ENCODE peak calls at places on chromosome 6, in six cellular contexts. H, E, J, N, F and G are unnamed samples. For H3K4me1, the result is how much of the 10 kb centered on the place peaks cover.

GRCh38 chr6:127119361-127120108 is 1.1 kb downstream of the RSPO3 start:
- DNase-seq in N (peak), F (no peak), H (peak), J (peak), E (peak), G (peak)

GRCh38 chr6:139625998-139626975 is 251.8 kb upstream of the CITED2 start:
- DNase-seq in H (no peak), E (no peak), N (peak), F (no peak), J (no peak), G (no peak)

GRCh38 chr6:137806914-137807682 is 60.0 kb upstream of the TNFAIP3 start:
- DNase-seq in J (no peak), F (no peak), H (no peak), N (no peak), E (no peak), G (no peak)

GRCh38 chr6:12886961-12887775 is 170.6 kb downstream of the PHACTR1 start:
- DNase-seq in H (no peak), N (no peak), F (no peak), E (no peak), J (no peak), G (no peak)

GRCh38 chr6:8983202-8983688 is 547.9 kb upstream of the SLC35B3 start:
- DNase-seq in N (peak), H (peak), F (peak), J (peak), E (peak), G (peak)

GRCh38 chr6:126087456-126087855 is 101.1 kb downstream of the TRMT11 start:
- DNase-seq in F (no peak), E (no peak), N (no peak), J (no peak), H (no peak), G (no peak)

GRCh38 chr6:4568138-4568537 is 208.1 kb upstream of the CDYL start:
- DNase-seq in H (no peak), E (no peak), N (no peak), F (no peak), J (no peak), G (no peak)

GRCh38 chr6:170453586-170454511 is 99.3 kb downstream of the PSMB1 start:
- DNase-seq in E (no peak), F (no peak), N (no peak), H (peak), J (no peak), G (no peak)

GRCh38 chr6:45256697-45257695 is 71.1 kb upstream of the RUNX2 start:
- DNase-seq in H (no peak), E (no peak), J (no peak), F (no peak), N (no peak), G (no peak)

GRCh38 chr6:149233056-149233715 is 84.3 kb upstream of the TAB2 start:
- DNase-seq in N (peak), J (no peak), H (no peak), F (no peak), E (no peak), G (no peak)

GRCh38 chr6:130223508-130223907 is 757 bp upstream of the SAMD3 start:
- DNase-seq in E (no peak), F (no peak), H (peak), J (no peak), N (no peak), G (peak)

GRCh38 chr6:147207351-147207750 is 3.1 kb downstream of the STXBP5 start:
- DNase-seq in E (no peak), H (no peak), F (no peak), N (peak), J (no peak), G (no peak)

DNA sequence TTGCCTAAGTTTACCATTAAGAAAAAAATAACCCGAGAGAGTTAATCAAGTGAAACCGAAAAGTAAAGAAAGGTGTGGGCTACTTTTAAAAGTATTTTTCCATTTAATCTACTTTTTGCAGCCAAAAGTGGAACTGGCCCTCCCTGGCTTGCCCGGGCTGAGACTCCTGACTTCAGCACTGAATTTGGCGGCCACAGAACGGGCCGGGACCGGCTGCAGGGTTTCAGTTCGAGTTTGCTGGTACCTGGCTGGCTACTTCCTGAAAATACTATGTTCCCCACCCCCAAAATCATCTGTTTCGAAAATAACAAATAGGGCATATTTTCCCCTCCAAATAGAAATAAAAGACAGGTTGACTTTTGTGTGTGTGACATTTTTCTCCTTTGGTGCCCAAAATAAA is 173.4 kb upstream of the EXOC2 start:
- DNase-seq in E (no peak), N (no peak), H (no peak), F (no peak), J (no peak), G (no peak)
- H3K4me1 ChIP-seq in E (under half), N (under half), H (under half), F (under half), J (under half), G (under half)

GRCh38 chr6:16324184-16324583 is 85.8 kb downstream of the GMPR start:
- DNase-seq in E (no peak), J (no peak), N (no peak), H (no peak), F (no peak), G (no peak)
- H3K4me1 ChIP-seq in E (under half), J (under half), N (under half), H (under half), F (under half), G (under half)

GRCh38 chr6:180295-180694 is 112.0 kb upstream of the DUSP22 start:
- DNase-seq in H (no peak), F (no peak), J (no peak), E (no peak), N (no peak), G (no peak)
- H3K4me1 ChIP-seq in H (under half), F (under half), J (under half), E (under half), N (under half), G (under half)

GRCh38 chr6:37565267-37566208 is 65.8 kb upstream of the CCDC167 start:
- DNase-seq in N (no peak), E (no peak), J (no peak), H (no peak), F (no peak), G (no peak)
- H3K4me1 ChIP-seq in N (under half), E (under half), J (under half), H (under half), F (under half), G (under half)

GRCh38 chr6:142942805-142943227 is 2.2 kb downstream of the HIVEP2 start:
- DNase-seq in F (no peak), E (no peak), H (no peak), N (peak), J (no peak), G (no peak)
- H3K4me1 ChIP-seq in F (under half), E (under half), H (half or more), N (under half), J (under half), G (under half)

GRCh38 chr6:31558318-31558625 is 10.9 kb downstream of the NFKBIL1 start:
- DNase-seq in N (no peak), J (no peak), H (no peak), E (no peak), F (no peak), G (no peak)

GRCh38 chr6:31559606-31559957 is 12.2 kb downstream of the NFKBIL1 start:
- DNase-seq in J (no peak), F (no peak), E (no peak), N (no peak), H (no peak), G (no peak)

GRCh38 chr6:31557443-31558317 is 10.3 kb downstream of the NFKBIL1 start:
- DNase-seq in J (no peak), N (no peak), E (no peak), F (no peak), H (peak), G (no peak)

GRCh38 chr6:31558631-31559500 is 11.5 kb downstream of the NFKBIL1 start:
- DNase-seq in E (no peak), J (no peak), F (peak), H (peak), N (no peak), G (no peak)

DNA sequence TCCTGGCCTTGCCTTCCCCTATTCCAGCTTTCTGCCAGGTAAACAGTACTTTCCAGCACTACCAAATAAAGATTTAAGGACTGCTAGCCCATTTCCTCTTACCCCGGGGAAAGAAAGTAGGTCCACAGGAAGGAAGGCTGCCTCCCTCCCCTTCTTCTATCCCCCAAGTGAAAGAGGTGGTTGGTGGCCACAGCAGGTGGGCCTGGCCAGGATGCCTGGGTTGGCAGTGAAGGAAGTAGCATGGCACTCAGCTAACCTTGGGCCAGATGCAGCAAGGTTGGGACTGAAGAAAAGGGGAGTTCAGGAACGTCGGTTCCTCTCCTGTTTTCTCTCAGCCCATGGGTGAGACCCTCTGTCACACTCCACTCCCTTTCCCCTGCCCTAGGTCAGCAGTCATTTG is 8.9 kb downstream of the NFKBIL1 start:
- DNase-seq in J (no peak), F (no peak), E (no peak), H (no peak), N (no peak), G (no peak)
- H3K4me1 ChIP-seq in J (under half), F (under half), E (under half), H (half or more), N (under half), G (under half)

GRCh38 chr6:21134401-21134800 is 459.1 kb upstream of the SOX4 start:
- DNase-seq in N (no peak), E (no peak), H (no peak), J (no peak), F (no peak), G (no peak)
- H3K4me1 ChIP-seq in N (under half), E (under half), H (under half), J (under half), F (under half), G (under half)